ENCODE peak calls at places on chromosome 3, in four cellular contexts. One of them, this sample, is unnamed.

GRCh38 chr3:69823710-69824109 is 84.4 kb downstream of the MITF start:
- DNase-seq in GM12878: no peak
- DNase-seq in H1: no peak
- DNase-seq in HepG2: no peak
- DNase-seq in this sample: no peak

GRCh38 chr3:28134792-28135375 is 106.5 kb upstream of the CMC1 start:
- DNase-seq in GM12878: no peak
- DNase-seq in H1: no peak
- DNase-seq in HepG2: peak
- DNase-seq in this sample: no peak

GRCh38 chr3:73874596-73874995 is 249.9 kb upstream of the PDZRN3 start:
- DNase-seq in GM12878: no peak
- DNase-seq in H1: no peak
- DNase-seq in HepG2: no peak
- DNase-seq in this sample: no peak

GRCh38 chr3:127849368-127849767 is 27.1 kb upstream of the MGLL start:
- DNase-seq in GM12878: no peak
- DNase-seq in H1: no peak
- DNase-seq in HepG2: no peak
- DNase-seq in this sample: no peak

GRCh38 chr3:71530903-71531535 is 52.5 kb downstream of the FOXP1 start:
- DNase-seq in GM12878: no peak
- DNase-seq in H1: no peak
- DNase-seq in HepG2: no peak
- DNase-seq in this sample: no peak

GRCh38 chr3:112847692-112848091 is 1.0 kb upstream of the CD200R1L start:
- DNase-seq in GM12878: no peak
- DNase-seq in H1: no peak
- DNase-seq in HepG2: no peak
- DNase-seq in this sample: no peak

GRCh38 chr3:109772520-109772919 is 435.2 kb upstream of the DPPA4 start:
- DNase-seq in GM12878: no peak
- DNase-seq in H1: no peak
- DNase-seq in HepG2: no peak
- DNase-seq in this sample: no peak

GRCh38 chr3:195040773-195041520 is 230.0 kb downstream of the XXYLT1 start:
- DNase-seq in GM12878: no peak
- DNase-seq in H1: no peak
- DNase-seq in HepG2: peak
- DNase-seq in this sample: no peak

GRCh38 chr3:123036352-123037014 is 8.9 kb upstream of the SEMA5B start:
- DNase-seq in GM12878: no peak
- DNase-seq in H1: no peak
- DNase-seq in HepG2: peak
- DNase-seq in this sample: no peak

DNA sequence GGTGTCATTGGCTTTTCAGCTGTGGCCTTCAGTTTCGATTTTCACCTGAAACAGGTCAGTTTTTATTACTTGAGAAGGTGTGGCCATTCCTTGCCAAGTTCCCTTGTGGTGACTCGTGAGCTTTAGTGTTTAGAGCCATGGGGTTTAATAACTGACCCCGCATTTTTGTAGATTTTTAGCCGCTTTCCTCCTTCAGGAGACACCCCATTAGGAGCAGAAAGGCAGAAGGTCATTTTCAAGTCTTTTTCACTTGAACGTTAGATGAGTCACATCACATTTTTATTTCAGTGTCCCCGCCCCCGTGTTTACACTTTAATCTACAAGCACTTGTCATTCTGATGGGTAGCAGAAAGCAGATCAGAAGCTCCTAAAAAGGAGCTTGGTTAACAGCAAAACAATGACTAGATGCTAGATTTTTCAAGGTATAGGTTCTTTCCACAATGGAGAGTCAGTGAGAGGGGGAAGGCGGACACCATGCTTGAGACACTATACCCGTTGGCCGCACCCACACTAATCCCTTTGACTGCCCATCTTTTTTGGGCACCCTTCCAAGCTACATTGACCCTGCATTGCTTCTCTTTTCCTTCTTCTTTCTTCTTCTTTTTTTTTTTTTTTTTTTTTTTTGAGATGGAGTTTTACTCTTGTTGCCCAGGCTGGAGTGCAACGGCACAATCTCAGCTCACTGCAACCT is 132.7 kb downstream of the GHSR start:
- DNase-seq in GM12878: no peak
- DNase-seq in H1: no peak
- DNase-seq in HepG2: no peak
- DNase-seq in this sample: no peak
- TF ChIP-seq POLR2AphosphoS5 in GM12878: no peak
- TF ChIP-seq POLR2AphosphoS5 in H1: no peak
- TF ChIP-seq POLR2AphosphoS5 in HepG2: no peak
- TF ChIP-seq POLR2AphosphoS5 in this sample: no peak

GRCh38 chr3:184338538-184338945 is 1.1 kb downstream of the FAM131A start:
- DNase-seq in GM12878: no peak
- DNase-seq in H1: peak
- DNase-seq in HepG2: no peak
- DNase-seq in this sample: no peak

GRCh38 chr3:184337315-184337714 is at the start of gene FAM131A:
- DNase-seq in GM12878: no peak
- DNase-seq in H1: no peak
- DNase-seq in HepG2: no peak
- DNase-seq in this sample: no peak

GRCh38 chr3:184336484-184337230 is 743 bp upstream of the FAM131A start:
- DNase-seq in GM12878: no peak
- DNase-seq in H1: peak
- DNase-seq in HepG2: peak
- DNase-seq in this sample: no peak

GRCh38 chr3:184337981-184338380 is 581 bp downstream of the FAM131A start:
- DNase-seq in GM12878: no peak
- DNase-seq in H1: no peak
- DNase-seq in HepG2: no peak
- DNase-seq in this sample: no peak

DNA sequence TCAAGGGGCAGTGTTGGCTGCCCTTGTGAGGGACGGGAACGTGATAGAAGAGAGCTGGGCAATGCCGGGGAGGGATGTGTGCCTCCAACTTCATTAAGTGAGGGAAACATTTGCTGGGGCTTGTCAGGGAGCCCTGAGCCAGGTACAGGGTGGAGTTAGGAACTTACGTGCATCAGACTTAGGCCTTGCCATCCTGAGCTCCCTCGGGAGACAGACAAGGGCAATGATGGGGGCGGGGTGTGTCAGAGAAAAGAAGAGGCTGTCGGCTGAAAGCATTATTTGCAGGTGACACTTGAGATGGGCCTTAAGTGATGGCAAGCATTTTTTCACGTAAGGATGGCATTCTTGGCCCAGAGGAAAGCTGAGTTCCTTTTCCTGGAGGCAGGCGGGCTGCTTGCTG is 1.6 kb downstream of the FAM131A start:
- DNase-seq in GM12878: no peak
- DNase-seq in H1: no peak
- DNase-seq in HepG2: no peak
- DNase-seq in this sample: no peak
- TF ChIP-seq TAF1 in GM12878: no peak
- TF ChIP-seq TAF1 in H1: no peak
- TF ChIP-seq TAF1 in HepG2: no peak
- TF ChIP-seq TAF1 in this sample: no peak

DNA sequence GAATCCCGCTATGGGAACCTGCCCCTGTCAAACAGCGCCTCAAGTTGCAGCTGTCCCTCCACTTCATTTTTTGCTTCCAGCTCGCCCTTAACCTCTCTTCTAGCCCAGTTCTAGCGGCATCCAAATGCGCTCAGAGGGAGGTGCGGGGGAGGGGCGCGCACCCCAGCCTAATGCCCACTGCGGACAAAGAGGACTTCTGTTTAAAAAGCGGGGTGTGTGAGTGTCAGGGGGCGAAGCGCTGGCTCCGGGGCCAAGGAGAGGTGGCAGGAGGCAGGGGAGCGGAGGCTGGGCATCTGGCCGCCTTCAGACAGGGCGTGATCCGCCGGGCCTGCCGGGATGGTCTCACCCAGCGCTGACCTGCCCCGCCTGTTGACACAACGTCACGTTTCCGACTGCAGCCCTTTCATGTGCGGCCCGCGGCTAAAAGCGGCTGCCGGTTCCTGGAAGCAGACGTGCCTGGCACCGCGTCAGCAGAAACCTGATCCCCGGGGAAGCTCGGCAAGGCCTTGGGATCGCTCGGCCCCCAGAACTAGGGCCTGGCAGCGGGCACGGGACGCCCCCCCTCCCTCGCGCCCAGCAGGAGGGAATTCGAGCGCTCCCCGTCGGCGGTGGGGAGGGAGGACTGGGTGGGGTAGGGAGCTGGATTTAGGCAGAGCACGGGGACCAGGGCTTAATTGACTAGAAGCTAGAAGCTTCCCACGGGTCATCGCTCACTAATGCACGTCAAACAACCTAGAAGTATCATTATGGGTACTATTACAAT is 7.6 kb downstream of the BHLHE40 start:
- DNase-seq in GM12878: no peak
- DNase-seq in H1: peak
- DNase-seq in HepG2: peak
- DNase-seq in this sample: peak
- TF ChIP-seq POLR2A in GM12878: peak
- TF ChIP-seq POLR2A in H1: no peak
- TF ChIP-seq POLR2A in HepG2: peak
- TF ChIP-seq POLR2A in this sample: peak

DNA sequence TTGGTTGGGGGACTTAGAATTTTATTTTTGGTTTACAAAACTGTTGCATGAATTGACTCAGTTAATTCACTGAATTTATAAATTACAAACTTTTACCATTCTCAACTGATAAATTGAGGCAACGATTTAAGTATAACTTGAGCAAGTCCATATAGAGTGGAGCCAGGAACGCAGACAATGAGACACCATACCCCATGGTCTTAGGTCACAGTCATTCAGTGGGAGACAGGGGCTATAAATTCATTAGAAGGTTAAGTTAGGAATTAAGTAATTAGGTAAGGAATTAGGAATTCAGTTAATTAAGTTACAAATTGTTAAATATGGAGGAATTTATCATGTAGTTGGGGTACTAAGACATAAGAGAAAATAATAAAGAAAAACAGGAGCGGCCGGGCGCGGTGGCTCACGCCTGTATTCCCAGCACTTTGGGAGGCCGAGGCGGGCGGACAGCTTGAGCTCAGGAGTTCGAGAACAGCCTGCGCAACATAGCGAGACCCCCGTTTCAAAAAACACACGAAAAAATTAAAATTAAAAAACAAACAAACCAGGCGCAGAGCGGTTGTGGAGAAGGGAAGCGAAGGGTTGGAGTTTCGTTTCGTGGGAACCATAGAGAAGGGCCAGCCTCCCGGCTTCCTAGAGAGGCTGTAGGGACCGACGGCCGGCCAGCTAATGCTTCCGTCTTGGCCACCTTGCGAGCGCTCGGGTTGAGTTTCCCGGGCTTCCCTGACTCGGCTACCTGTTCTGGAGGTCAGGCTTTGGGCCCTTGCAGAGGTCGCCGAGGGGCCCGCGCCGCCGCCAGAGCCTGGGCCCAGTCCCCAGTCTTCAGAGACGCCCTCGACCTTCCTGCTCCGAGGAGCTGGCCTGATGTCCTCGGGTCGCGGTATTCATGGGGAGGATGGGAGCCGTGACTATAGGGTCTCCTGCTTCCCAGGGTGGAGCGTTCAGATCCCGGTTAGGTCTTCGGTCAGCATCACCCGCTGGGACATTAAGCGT is at the start of gene ZNF619:
- DNase-seq in GM12878: no peak
- DNase-seq in H1: peak
- DNase-seq in HepG2: peak
- DNase-seq in this sample: peak
- TF ChIP-seq POLR2AphosphoS5 in GM12878: peak
- TF ChIP-seq POLR2AphosphoS5 in H1: no peak
- TF ChIP-seq POLR2AphosphoS5 in HepG2: peak
- TF ChIP-seq POLR2AphosphoS5 in this sample: peak

This sample was measured in GM12892.